ENCODE peak calls at places on chromosomes 16 and 17, in five cellular contexts. One of them, this sample, is unnamed.

GRCh38 chr16:22614271-22614947 is 103.7 kb downstream of the NPIPB5 start:
- DNase-seq in AG08395: no peak
- DNase-seq in CMK: no peak
- DNase-seq in AG04450: no peak
- DNase-seq in left colon: peak
- DNase-seq in this sample: no peak

GRCh38 chr16:84879569-84880487 is 60.0 kb downstream of the CRISPLD2 start:
- DNase-seq in AG04450: no peak
- DNase-seq in left colon: no peak
- DNase-seq in CMK: no peak
- DNase-seq in AG08395: no peak
- DNase-seq in this sample: peak

GRCh38 chr16:89364603-89365002 is 125.8 kb downstream of the ANKRD11 start:
- DNase-seq in CMK: no peak
- DNase-seq in AG04450: peak
- DNase-seq in left colon: no peak
- DNase-seq in AG08395: no peak
- DNase-seq in this sample: peak

GRCh38 chr17:57570740-57571344 is 174.3 kb downstream of the CCDC182 start:
- DNase-seq in AG08395: no peak
- DNase-seq in AG04450: no peak
- DNase-seq in left colon: no peak
- DNase-seq in CMK: no peak
- DNase-seq in this sample: no peak

GRCh38 chr17:7029659-7030058 is 6.2 kb upstream of the SLC16A13 start:
- DNase-seq in CMK: no peak
- DNase-seq in AG08395: no peak
- DNase-seq in AG04450: no peak
- DNase-seq in left colon: no peak
- DNase-seq in this sample: no peak

GRCh38 chr17:40093580-40094201 is 6.7 kb downstream of the NR1D1 start:
- DNase-seq in AG04450: no peak
- DNase-seq in AG08395: no peak
- DNase-seq in left colon: peak
- DNase-seq in CMK: no peak
- DNase-seq in this sample: no peak

GRCh38 chr16:28168991-28169554 is 42.7 kb downstream of the XPO6 start:
- DNase-seq in CMK: no peak
- DNase-seq in AG04450: no peak
- DNase-seq in AG08395: no peak
- DNase-seq in left colon: no peak
- DNase-seq in this sample: no peak

GRCh38 chr17:68057531-68057952 is 22.0 kb downstream of the KPNA2 start:
- DNase-seq in CMK: no peak
- DNase-seq in AG04450: no peak
- DNase-seq in AG08395: no peak
- DNase-seq in left colon: no peak
- DNase-seq in this sample: peak

GRCh38 chr17:77365584-77366186 is 224.9 kb downstream of the SEC14L1 start:
- DNase-seq in left colon: no peak
- DNase-seq in AG04450: peak
- DNase-seq in CMK: no peak
- DNase-seq in AG08395: peak
- DNase-seq in this sample: peak

GRCh38 chr16:21156767-21157467 is 1.6 kb upstream of the LDAF1 start:
- DNase-seq in left colon: no peak
- DNase-seq in AG08395: peak
- DNase-seq in AG04450: no peak
- DNase-seq in CMK: peak
- DNase-seq in this sample: peak

GRCh38 chr16:9665851-9666271 is 516.4 kb downstream of the GRIN2A start:
- DNase-seq in left colon: peak
- DNase-seq in AG08395: no peak
- DNase-seq in CMK: no peak
- DNase-seq in AG04450: no peak
- DNase-seq in this sample: no peak

GRCh38 chr16:80751167-80751566 is 53.2 kb downstream of the CDYL2 start:
- DNase-seq in AG04450: peak
- DNase-seq in AG08395: peak
- DNase-seq in left colon: no peak
- DNase-seq in CMK: no peak
- DNase-seq in this sample: no peak

GRCh38 chr16:3858809-3859208 is 21.7 kb downstream of the CREBBP start:
- DNase-seq in AG08395: no peak
- DNase-seq in CMK: no peak
- DNase-seq in AG04450: no peak
- DNase-seq in left colon: no peak
- DNase-seq in this sample: no peak

GRCh38 chr17:62826956-62827355 is 18.8 kb upstream of the MARCHF10 start:
- DNase-seq in CMK: no peak
- DNase-seq in AG08395: no peak
- DNase-seq in AG04450: no peak
- DNase-seq in left colon: no peak
- DNase-seq in this sample: no peak

GRCh38 chr16:86101912-86102187 is 202.9 kb downstream of the IRF8 start:
- DNase-seq in left colon: no peak
- DNase-seq in CMK: no peak
- DNase-seq in AG08395: no peak
- DNase-seq in AG04450: no peak
- DNase-seq in this sample: no peak

GRCh38 chr17:7262192-7263070 is at the start of gene CLDN7:
- DNase-seq in AG04450: no peak
- DNase-seq in AG08395: no peak
- DNase-seq in left colon: peak
- DNase-seq in CMK: no peak
- DNase-seq in this sample: peak

GRCh38 chr17:83100853-83101391 is 21.5 kb downstream of the METRNL start:
- DNase-seq in CMK: no peak
- DNase-seq in AG08395: no peak
- DNase-seq in left colon: no peak
- DNase-seq in AG04450: no peak
- DNase-seq in this sample: no peak

GRCh38 chr16:69013991-69014390 is 91.5 kb upstream of the HAS3 start:
- DNase-seq in CMK: no peak
- DNase-seq in left colon: no peak
- DNase-seq in AG08395: no peak
- DNase-seq in AG04450: no peak
- DNase-seq in this sample: no peak

GRCh38 chr16:17334096-17334495 is 136.7 kb downstream of the XYLT1 start:
- DNase-seq in CMK: no peak
- DNase-seq in AG04450: peak
- DNase-seq in AG08395: peak
- DNase-seq in left colon: no peak
- DNase-seq in this sample: no peak

GRCh38 chr17:29140051-29140582 is 40.1 kb downstream of the MYO18A start:
- DNase-seq in left colon: peak
- DNase-seq in AG04450: no peak
- DNase-seq in AG08395: peak
- DNase-seq in CMK: peak
- DNase-seq in this sample: peak

GRCh38 chr17:55410722-55411462 is 10.7 kb downstream of the MMD start:
- DNase-seq in CMK: no peak
- DNase-seq in AG08395: no peak
- DNase-seq in left colon: no peak
- DNase-seq in AG04450: no peak
- DNase-seq in this sample: no peak

GRCh38 chr17:38867179-38867994 is 2.5 kb upstream of the LASP1 start:
- DNase-seq in left colon: peak
- DNase-seq in AG04450: no peak
- DNase-seq in AG08395: peak
- DNase-seq in CMK: no peak
- DNase-seq in this sample: peak

GRCh38 chr16:88569614-88569984 is 604 bp upstream of the ZC3H18 start:
- DNase-seq in left colon: no peak
- DNase-seq in CMK: no peak
- DNase-seq in AG04450: no peak
- DNase-seq in AG08395: no peak
- DNase-seq in this sample: no peak

GRCh38 chr17:62109378-62109902 is 44.4 kb upstream of the MED13 start:
- DNase-seq in CMK: peak
- DNase-seq in AG04450: peak
- DNase-seq in AG08395: peak
- DNase-seq in left colon: peak
- DNase-seq in this sample: peak

GRCh38 chr16:58197314-58198012 is 443 bp downstream of the CSNK2A2 start:
- DNase-seq in left colon: no peak
- DNase-seq in AG08395: peak
- DNase-seq in AG04450: no peak
- DNase-seq in CMK: no peak
- DNase-seq in this sample: no peak

GRCh38 chr16:86214326-86215232 is 295.7 kb upstream of the FOXF1 start:
- DNase-seq in CMK: no peak
- DNase-seq in left colon: peak
- DNase-seq in AG08395: peak
- DNase-seq in AG04450: no peak
- DNase-seq in this sample: no peak

GRCh38 chr16:24070851-24071250 is 185.3 kb upstream of the CACNG3 start:
- DNase-seq in left colon: no peak
- DNase-seq in AG08395: peak
- DNase-seq in CMK: peak
- DNase-seq in AG04450: no peak
- DNase-seq in this sample: no peak

GRCh38 chr16:11370084-11370931 is 25.0 kb downstream of the RMI2 start:
- DNase-seq in left colon: no peak
- DNase-seq in AG04450: no peak
- DNase-seq in AG08395: no peak
- DNase-seq in CMK: no peak
- DNase-seq in this sample: no peak

GRCh38 chr17:8896641-8897635 is 29.5 kb upstream of the PIK3R6 start:
- DNase-seq in left colon: no peak
- DNase-seq in AG08395: no peak
- DNase-seq in AG04450: no peak
- DNase-seq in CMK: no peak
- DNase-seq in this sample: peak

GRCh38 chr16:69085032-69085695 is 20.3 kb upstream of the HAS3 start:
- DNase-seq in CMK: no peak
- DNase-seq in AG08395: no peak
- DNase-seq in AG04450: no peak
- DNase-seq in left colon: no peak
- DNase-seq in this sample: no peak

GRCh38 chr16:51359141-51359960 is 208.3 kb upstream of the SALL1 start:
- DNase-seq in CMK: no peak
- DNase-seq in left colon: no peak
- DNase-seq in AG08395: peak
- DNase-seq in AG04450: peak
- DNase-seq in this sample: no peak

GRCh38 chr17:49817993-49818392 is 29.5 kb downstream of the KAT7 start:
- DNase-seq in AG04450: no peak
- DNase-seq in left colon: no peak
- DNase-seq in AG08395: no peak
- DNase-seq in CMK: no peak
- DNase-seq in this sample: no peak

GRCh38 chr17:30414486-30414885 is 35.8 kb downstream of the CPD start:
- DNase-seq in AG08395: peak
- DNase-seq in AG04450: no peak
- DNase-seq in left colon: no peak
- DNase-seq in CMK: no peak
- DNase-seq in this sample: no peak

GRCh38 chr17:40317345-40317873 is 8.4 kb downstream of the RARA start:
- DNase-seq in AG04450: no peak
- DNase-seq in CMK: no peak
- DNase-seq in AG08395: peak
- DNase-seq in left colon: peak
- DNase-seq in this sample: peak

GRCh38 chr17:57834146-57834741 is 15.6 kb downstream of the MRPS23 start:
- DNase-seq in CMK: no peak
- DNase-seq in left colon: peak
- DNase-seq in AG08395: peak
- DNase-seq in AG04450: no peak
- DNase-seq in this sample: peak

This sample was measured in stomach.